ENCODE peak calls at places on chromosomes 5 and 9, in four cellular contexts. One of them, this sample, is unnamed.

GRCh38 chr5:151047814-151048425 is 27.5 kb downstream of the GPX3 start:
- DNase-seq in fibroblast of lung: peak; percentile 41
- DNase-seq in body of pancreas: no peak
- DNase-seq in colonic mucosa: no peak
- DNase-seq in this sample: peak; percentile 47

GRCh38 chr5:77209495-77210090 is 887 bp upstream of the PDE8B start:
- DNase-seq in fibroblast of lung: no peak
- DNase-seq in body of pancreas: no peak
- DNase-seq in colonic mucosa: no peak
- DNase-seq in this sample: no peak

GRCh38 chr5:11468334-11469039 is 435.8 kb downstream of the CTNND2 start:
- DNase-seq in fibroblast of lung: no peak
- DNase-seq in body of pancreas: no peak
- DNase-seq in colonic mucosa: no peak
- DNase-seq in this sample: no peak

GRCh38 chr9:112050544-112051475 is 124.3 kb downstream of the SUSD1 start:
- DNase-seq in fibroblast of lung: peak; percentile 96
- DNase-seq in body of pancreas: peak; percentile 70
- DNase-seq in colonic mucosa: peak; percentile 57
- DNase-seq in this sample: no peak

GRCh38 chr9:126934441-126934840 is 19.9 kb downstream of the RALGPS1 start:
- DNase-seq in fibroblast of lung: no peak
- DNase-seq in body of pancreas: no peak
- DNase-seq in colonic mucosa: no peak
- DNase-seq in this sample: no peak

GRCh38 chr5:139919308-139919707 is 123.7 kb downstream of the PSD2 start:
- DNase-seq in fibroblast of lung: no peak
- DNase-seq in body of pancreas: no peak
- DNase-seq in colonic mucosa: no peak
- DNase-seq in this sample: no peak

GRCh38 chr5:7395432-7396168 is at the start of gene ADCY2:
- DNase-seq in fibroblast of lung: no peak
- DNase-seq in body of pancreas: no peak
- DNase-seq in colonic mucosa: no peak
- DNase-seq in this sample: no peak

GRCh38 chr5:14326035-14326909 is 183.1 kb downstream of the TRIO start:
- DNase-seq in fibroblast of lung: no peak
- DNase-seq in body of pancreas: peak; percentile 35
- DNase-seq in colonic mucosa: no peak
- DNase-seq in this sample: no peak

GRCh38 chr5:141785135-141785534 is 93.1 kb downstream of the PCDH1 start:
- DNase-seq in fibroblast of lung: no peak
- DNase-seq in body of pancreas: peak; percentile 11
- DNase-seq in colonic mucosa: peak; percentile 65
- DNase-seq in this sample: no peak

GRCh38 chr5:14510156-14510734 is 71.3 kb upstream of the OTULINL start:
- DNase-seq in fibroblast of lung: no peak
- DNase-seq in body of pancreas: no peak
- DNase-seq in colonic mucosa: no peak
- DNase-seq in this sample: no peak

GRCh38 chr5:1298067-1298551 is 3.2 kb upstream of the TERT start:
- DNase-seq in fibroblast of lung: no peak
- DNase-seq in body of pancreas: no peak
- DNase-seq in colonic mucosa: no peak
- DNase-seq in this sample: no peak

GRCh38 chr9:136977223-136978072 is at the start of gene PTGDS:
- DNase-seq in fibroblast of lung: peak; percentile 58
- DNase-seq in body of pancreas: no peak
- DNase-seq in colonic mucosa: no peak
- DNase-seq in this sample: no peak

GRCh38 chr9:128191406-128192046 is at the start of gene CIZ1:
- DNase-seq in fibroblast of lung: peak; percentile 79
- DNase-seq in body of pancreas: peak; percentile 81
- DNase-seq in colonic mucosa: peak; percentile 80
- DNase-seq in this sample: peak; percentile 76

GRCh38 chr5:658103-658502 is 35.0 kb downstream of the TPPP start:
- DNase-seq in fibroblast of lung: no peak
- DNase-seq in body of pancreas: no peak
- DNase-seq in colonic mucosa: no peak
- DNase-seq in this sample: no peak

GRCh38 chr9:130042931-130043653 is at the start of gene FNBP1:
- DNase-seq in fibroblast of lung: peak; percentile 77
- DNase-seq in body of pancreas: peak; percentile 80
- DNase-seq in colonic mucosa: peak; percentile 80
- DNase-seq in this sample: peak; percentile 81

GRCh38 chr9:97767891-97768290 is 70.8 kb upstream of the XPA start:
- DNase-seq in fibroblast of lung: peak; percentile 4
- DNase-seq in body of pancreas: no peak
- DNase-seq in colonic mucosa: no peak
- DNase-seq in this sample: no peak

GRCh38 chr5:42242210-42242609 is 181.0 kb upstream of the GHR start:
- DNase-seq in fibroblast of lung: peak; percentile 31
- DNase-seq in body of pancreas: no peak
- DNase-seq in colonic mucosa: no peak
- DNase-seq in this sample: no peak

GRCh38 chr5:171437286-171437821 is 17.9 kb downstream of the FGF18 start:
- DNase-seq in fibroblast of lung: no peak
- DNase-seq in body of pancreas: peak; percentile 92
- DNase-seq in colonic mucosa: no peak
- DNase-seq in this sample: no peak

GRCh38 chr9:121888438-121888775 is 204.7 kb downstream of the TTLL11 start:
- DNase-seq in fibroblast of lung: peak; percentile 63
- DNase-seq in body of pancreas: no peak
- DNase-seq in colonic mucosa: no peak
- DNase-seq in this sample: peak; percentile 26

GRCh38 chr9:70924380-70924779 is 197.0 kb downstream of the TRPM3 start:
- DNase-seq in fibroblast of lung: peak; percentile 86
- DNase-seq in body of pancreas: no peak
- DNase-seq in colonic mucosa: no peak
- DNase-seq in this sample: no peak

GRCh38 chr5:181200816-181201215 is 4.2 kb downstream of the TRIM7 start:
- DNase-seq in fibroblast of lung: no peak
- DNase-seq in body of pancreas: no peak
- DNase-seq in colonic mucosa: no peak
- DNase-seq in this sample: no peak

GRCh38 chr9:36389590-36389989 is 10.5 kb downstream of the RNF38 start:
- DNase-seq in fibroblast of lung: no peak
- DNase-seq in body of pancreas: no peak
- DNase-seq in colonic mucosa: no peak
- DNase-seq in this sample: no peak

GRCh38 chr9:127388037-127388855 is 8.7 kb upstream of the SLC2A8 start:
- DNase-seq in fibroblast of lung: peak; percentile 97
- DNase-seq in body of pancreas: peak; percentile 49
- DNase-seq in colonic mucosa: peak; percentile 80
- DNase-seq in this sample: peak; percentile 97

GRCh38 chr5:44774279-44774880 is 34.4 kb upstream of the MRPS30 start:
- DNase-seq in fibroblast of lung: peak; percentile 85
- DNase-seq in body of pancreas: peak; percentile 10
- DNase-seq in colonic mucosa: no peak
- DNase-seq in this sample: no peak

GRCh38 chr9:136662326-136662655 is 425 bp upstream of the EGFL7 start:
- DNase-seq in fibroblast of lung: no peak
- DNase-seq in body of pancreas: no peak
- DNase-seq in colonic mucosa: no peak
- DNase-seq in this sample: no peak

GRCh38 chr9:111691686-111692329 is 30.4 kb downstream of the GNG10 start:
- DNase-seq in fibroblast of lung: peak; percentile 71
- DNase-seq in body of pancreas: no peak
- DNase-seq in colonic mucosa: no peak
- DNase-seq in this sample: no peak

GRCh38 chr5:111389390-111390082 is 122.8 kb downstream of the STARD4 start:
- DNase-seq in fibroblast of lung: peak; percentile 39
- DNase-seq in body of pancreas: no peak
- DNase-seq in colonic mucosa: no peak
- DNase-seq in this sample: peak; percentile 22

GRCh38 chr5:158925314-158925713 is 174.4 kb downstream of the EBF1 start:
- DNase-seq in fibroblast of lung: no peak
- DNase-seq in body of pancreas: no peak
- DNase-seq in colonic mucosa: no peak
- DNase-seq in this sample: no peak

GRCh38 chr9:33695299-33695698 is 100.1 kb upstream of the PRSS3 start:
- DNase-seq in fibroblast of lung: no peak
- DNase-seq in body of pancreas: no peak
- DNase-seq in colonic mucosa: no peak
- DNase-seq in this sample: no peak

GRCh38 chr5:177378884-177379883 is 5.0 kb upstream of the SLC34A1 start:
- DNase-seq in fibroblast of lung: peak; percentile 77
- DNase-seq in body of pancreas: no peak
- DNase-seq in colonic mucosa: no peak
- DNase-seq in this sample: peak; percentile 55

GRCh38 chr9:134386951-134387831 is 60.9 kb downstream of the RXRA start:
- DNase-seq in fibroblast of lung: peak; percentile 31
- DNase-seq in body of pancreas: peak; percentile 79
- DNase-seq in colonic mucosa: no peak
- DNase-seq in this sample: no peak

GRCh38 chr5:127290946-127291763 is 559 bp downstream of the MEGF10 start:
- DNase-seq in fibroblast of lung: peak; percentile 20
- DNase-seq in body of pancreas: no peak
- DNase-seq in colonic mucosa: no peak
- DNase-seq in this sample: no peak

GRCh38 chr5:17808566-17808965 is 174.3 kb downstream of the TAF11L14 start:
- DNase-seq in fibroblast of lung: no peak
- DNase-seq in body of pancreas: no peak
- DNase-seq in colonic mucosa: no peak
- DNase-seq in this sample: no peak

GRCh38 chr5:41856644-41857491 is 13.4 kb downstream of the OXCT1 start:
- DNase-seq in fibroblast of lung: peak; percentile 83
- DNase-seq in body of pancreas: peak; percentile 51
- DNase-seq in colonic mucosa: peak; percentile 56
- DNase-seq in this sample: peak; percentile 58

GRCh38 chr5:95918421-95919006 is 43.1 kb downstream of the ELL2 start:
- DNase-seq in fibroblast of lung: no peak
- DNase-seq in body of pancreas: no peak
- DNase-seq in colonic mucosa: no peak
- DNase-seq in this sample: no peak

GRCh38 chr5:61275841-61276240 is 56.2 kb upstream of the ZSWIM6 start:
- DNase-seq in fibroblast of lung: peak; percentile 64
- DNase-seq in body of pancreas: no peak
- DNase-seq in colonic mucosa: no peak
- DNase-seq in this sample: peak; percentile 15

GRCh38 chr9:113309204-113309813 is 6.1 kb upstream of the RNF183 start:
- DNase-seq in fibroblast of lung: peak; percentile 70
- DNase-seq in body of pancreas: peak; percentile 55
- DNase-seq in colonic mucosa: peak; percentile 58
- DNase-seq in this sample: peak; percentile 50

GRCh38 chr9:108545446-108545845 is 310.3 kb downstream of the ACTL7B start:
- DNase-seq in fibroblast of lung: no peak
- DNase-seq in body of pancreas: no peak
- DNase-seq in colonic mucosa: no peak
- DNase-seq in this sample: no peak
- TF ChIP-seq CTCF in fibroblast of lung: no peak
- TF ChIP-seq CTCF in body of pancreas: no peak
- TF ChIP-seq CTCF in colonic mucosa: no peak
- TF ChIP-seq CTCF in this sample: no peak

GRCh38 chr9:75054373-75055001 is 26.4 kb upstream of the CARNMT1 start:
- DNase-seq in fibroblast of lung: peak; percentile 7
- DNase-seq in body of pancreas: no peak
- DNase-seq in colonic mucosa: no peak
- DNase-seq in this sample: no peak

GRCh38 chr9:75051285-75051684 is 23.2 kb upstream of the CARNMT1 start:
- DNase-seq in fibroblast of lung: no peak
- DNase-seq in body of pancreas: no peak
- DNase-seq in colonic mucosa: no peak
- DNase-seq in this sample: no peak

DNA sequence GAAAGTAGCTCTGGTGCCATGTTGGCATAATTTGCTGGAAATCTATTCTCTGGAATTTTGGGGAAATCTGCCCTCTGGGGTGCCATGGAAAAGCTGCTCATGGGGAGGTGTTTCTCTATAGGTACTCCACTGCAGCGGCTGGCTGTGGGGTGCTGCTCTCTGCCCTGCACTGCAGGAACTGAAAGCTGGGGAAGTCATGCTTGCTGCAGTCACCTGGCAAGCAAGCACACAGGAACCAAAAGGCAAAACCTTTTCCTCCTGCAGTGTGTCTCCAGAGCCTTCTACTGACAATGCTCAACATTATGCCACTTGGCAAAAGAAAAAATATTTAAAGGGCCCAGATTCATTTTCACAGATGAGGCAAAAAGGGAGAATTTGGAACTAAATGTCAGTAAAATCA is 25.8 kb upstream of the CARNMT1 start:
- DNase-seq in fibroblast of lung: no peak
- DNase-seq in body of pancreas: no peak
- DNase-seq in colonic mucosa: no peak
- DNase-seq in this sample: no peak
- TF ChIP-seq CTCF in fibroblast of lung: no peak
- TF ChIP-seq CTCF in body of pancreas: no peak
- TF ChIP-seq CTCF in colonic mucosa: no peak
- TF ChIP-seq CTCF in this sample: no peak

GRCh38 chr5:23303433-23303832 is 204.0 kb upstream of the PRDM9 start:
- DNase-seq in fibroblast of lung: no peak
- DNase-seq in body of pancreas: no peak
- DNase-seq in colonic mucosa: no peak
- DNase-seq in this sample: no peak
- TF ChIP-seq CTCF in fibroblast of lung: no peak
- TF ChIP-seq CTCF in body of pancreas: no peak
- TF ChIP-seq CTCF in colonic mucosa: no peak
- TF ChIP-seq CTCF in this sample: no peak

DNA sequence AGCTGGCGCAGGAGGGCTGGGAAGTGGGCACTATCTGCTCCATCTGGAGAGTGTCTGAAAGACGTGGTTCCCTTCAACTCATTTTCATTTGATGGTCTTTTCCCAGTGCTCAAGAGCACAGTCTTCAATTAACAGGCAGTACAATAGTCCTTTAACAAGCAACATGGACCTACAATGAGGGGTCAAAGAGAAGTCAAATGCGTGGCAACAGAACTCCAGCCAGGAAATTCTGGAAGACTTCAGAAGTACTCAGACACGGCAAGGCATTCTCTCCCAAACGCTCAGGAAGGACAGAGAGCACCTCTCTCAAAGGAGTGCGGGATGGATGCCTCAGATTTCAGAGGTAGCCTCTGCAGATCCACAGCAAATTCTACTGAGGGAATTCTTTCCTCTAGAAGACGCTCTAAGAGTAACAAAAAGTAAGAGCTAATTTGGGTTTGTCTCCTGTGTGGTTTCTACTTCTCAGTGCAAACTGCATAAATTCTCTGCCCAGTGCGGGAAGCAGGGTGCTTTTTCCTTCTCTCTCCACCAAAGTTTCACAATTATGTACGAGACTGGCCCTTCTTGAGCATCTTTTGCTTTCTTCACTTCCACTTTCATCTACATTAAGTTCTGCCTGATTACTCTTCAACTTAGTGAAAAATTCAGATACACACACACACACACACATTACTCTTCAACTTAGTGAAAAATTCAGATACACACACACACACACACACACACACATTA is 56.4 kb downstream of the LHFPL2 start:
- DNase-seq in fibroblast of lung: no peak
- DNase-seq in body of pancreas: no peak
- DNase-seq in colonic mucosa: no peak
- DNase-seq in this sample: no peak
- TF ChIP-seq CTCF in fibroblast of lung: no peak
- TF ChIP-seq CTCF in body of pancreas: no peak
- TF ChIP-seq CTCF in colonic mucosa: no peak
- TF ChIP-seq CTCF in this sample: no peak